ENCODE peak calls at places on chromosomes 13 and 19, in eight cellular contexts. E, C, Q, I, P, Z, L and R are unnamed samples.

GRCh38 chr13:75480691-75481175 is 1.2 kb downstream of the TBC1D4 start:
- DNase-seq in Z (peak), L (peak), C (peak), P (no peak), E (no peak), Q (no peak), I (peak), R (peak)

GRCh38 chr19:57583521-57584416 is at the start of gene ZIK1:
- DNase-seq in Q (peak), E (peak), I (peak), C (peak), Z (peak), L (peak), P (no peak), R (no peak)

GRCh38 chr13:26785845-26786630 is 25.5 kb upstream of the GPR12 start:
- DNase-seq in C (peak), Z (peak), I (no peak), P (no peak), L (peak), Q (no peak), E (no peak), R (no peak)

GRCh38 chr13:103157034-103157433 is 90.8 kb upstream of the SLC10A2 start:
- DNase-seq in E (no peak), I (no peak), Q (no peak), L (no peak), P (no peak), C (no peak), Z (no peak), R (no peak)

GRCh38 chr19:37594982-37595382 is 306 bp downstream of the ZNF540 start:
- DNase-seq in E (peak), P (no peak), C (peak), Q (no peak), Z (no peak), I (no peak), L (peak), R (no peak)

GRCh38 chr13:46113596-46113995 is 8.8 kb upstream of the CPB2 start:
- DNase-seq in Q (no peak), C (no peak), Z (no peak), E (no peak), P (no peak), I (no peak), L (no peak), R (peak)

GRCh38 chr13:33072282-33072681 is 56.1 kb downstream of the KL start:
- DNase-seq in E (no peak), C (no peak), I (no peak), Z (no peak), P (no peak), Q (no peak), L (no peak), R (no peak)

GRCh38 chr19:48739400-48739825 is 997 bp downstream of the RASIP1 start:
- DNase-seq in Z (no peak), E (no peak), I (no peak), P (no peak), C (no peak), L (no peak), Q (no peak), R (no peak)

GRCh38 chr13:73177911-73178565 is 119.2 kb downstream of the KLF5 start:
- DNase-seq in C (no peak), I (no peak), P (no peak), Z (no peak), L (peak), Q (no peak), E (no peak), R (no peak)

GRCh38 chr13:21018220-21018619 is 43.2 kb downstream of the LATS2 start:
- DNase-seq in C (no peak), Q (no peak), L (no peak), P (no peak), E (no peak), Z (no peak), I (no peak), R (no peak)

GRCh38 chr13:89457977-89458376 is 1786.8 kb downstream of the SLITRK5 start:
- DNase-seq in I (no peak), P (no peak), C (no peak), L (no peak), Q (no peak), Z (no peak), E (no peak), R (peak)

GRCh38 chr19:44643605-44644390 is at the start of gene PVR:
- DNase-seq in L (peak), E (peak), C (peak), Q (no peak), P (peak), Z (peak), I (peak), R (peak)

GRCh38 chr13:76635232-76636021 is 250.8 kb downstream of the KCTD12 start:
- DNase-seq in Z (no peak), Q (no peak), E (no peak), I (no peak), P (no peak), L (no peak), C (no peak), R (no peak)

GRCh38 chr13:49113526-49114286 is 106.4 kb upstream of the MLNR start:
- DNase-seq in L (no peak), Q (no peak), I (no peak), E (peak), Z (no peak), P (no peak), C (no peak), R (no peak)

GRCh38 chr13:50732712-50733111 is 110.8 kb downstream of the DLEU7 start:
- DNase-seq in Q (no peak), L (no peak), Z (no peak), E (no peak), P (no peak), C (no peak), I (no peak), R (no peak)

GRCh38 chr19:49442354-49442753 is 1.0 kb upstream of the SLC17A7 start:
- DNase-seq in C (peak), I (no peak), Z (no peak), L (no peak), E (no peak), P (no peak), Q (no peak), R (no peak)

GRCh38 chr13:31896427-31896826 is 135.1 kb upstream of the FRY start:
- DNase-seq in C (peak), E (no peak), Z (no peak), P (no peak), Q (no peak), I (no peak), L (no peak), R (no peak)

GRCh38 chr19:51742736-51743288 is 8.9 kb downstream of the FPR1 start:
- DNase-seq in Q (no peak), P (no peak), E (no peak), I (no peak), L (no peak), Z (no peak), C (no peak), R (no peak)

GRCh38 chr13:94198666-94199065 is 280.8 kb downstream of the DCT start:
- DNase-seq in P (no peak), L (no peak), E (no peak), C (no peak), Z (no peak), Q (no peak), I (no peak), R (no peak)

GRCh38 chr19:54173951-54174817 is 1.2 kb upstream of the TMC4 start:
- DNase-seq in Z (peak), C (no peak), L (no peak), P (no peak), I (no peak), E (no peak), Q (no peak), R (no peak)

GRCh38 chr13:113211774-113212173 is 2.4 kb downstream of the CUL4A start:
- DNase-seq in E (no peak), C (no peak), L (no peak), Q (no peak), I (no peak), P (no peak), Z (peak), R (no peak)

GRCh38 chr13:37109080-37109678 is 3.7 kb upstream of the CSNK1A1L start:
- DNase-seq in E (peak), Q (no peak), Z (no peak), P (no peak), I (no peak), C (peak), L (no peak), R (no peak)

GRCh38 chr19:14118165-14119051 is 846 bp upstream of the PRKACA start:
- DNase-seq in C (peak), Z (no peak), I (peak), Q (no peak), P (no peak), L (peak), E (no peak), R (no peak)

GRCh38 chr19:29004796-29005195 is 208.2 kb downstream of the UQCRFS1 start:
- DNase-seq in Z (no peak), C (no peak), L (no peak), P (no peak), E (no peak), I (no peak), Q (no peak), R (no peak)

GRCh38 chr19:6479836-6480398 is 1.7 kb downstream of the DENND1C start:
- DNase-seq in Z (no peak), C (no peak), L (no peak), E (no peak), I (no peak), P (no peak), Q (no peak), R (no peak)

GRCh38 chr13:50401721-50402510 is 386.7 kb downstream of the KCNRG start:
- DNase-seq in Z (no peak), Q (no peak), E (no peak), I (no peak), P (no peak), L (no peak), C (no peak), R (no peak)

GRCh38 chr19:38488811-38489481 is 55.5 kb downstream of the RYR1 start:
- DNase-seq in Z (no peak), P (no peak), C (no peak), Q (no peak), I (no peak), L (no peak), E (no peak), R (no peak)

GRCh38 chr19:36916991-36917390 is 859 bp downstream of the ZNF568 start:
- DNase-seq in C (no peak), I (no peak), E (no peak), P (no peak), L (no peak), Z (no peak), Q (no peak), R (no peak)

GRCh38 chr13:36567485-36567884 is 106.3 kb upstream of the SERTM1 start:
- DNase-seq in E (no peak), I (no peak), L (no peak), C (no peak), Z (no peak), Q (no peak), P (no peak), R (no peak)

GRCh38 chr19:38395381-38396127 is 7.1 kb downstream of the SPRED3 start:
- DNase-seq in E (no peak), Q (no peak), C (no peak), I (no peak), P (no peak), Z (no peak), L (no peak), R (no peak)

GRCh38 chr19:58182577-58182988 is 278 bp upstream of the ZNF274 start:
- DNase-seq in Z (no peak), E (no peak), I (no peak), Q (peak), P (no peak), C (no peak), L (no peak), R (no peak)

GRCh38 chr13:41050041-41050440 is 11.3 kb upstream of the WBP4 start:
- DNase-seq in P (no peak), I (no peak), Z (no peak), C (no peak), L (no peak), E (no peak), Q (no peak), R (no peak)

GRCh38 chr19:3154957-3155736 is 19.3 kb downstream of the GNA15 start:
- DNase-seq in E (peak), P (peak), L (peak), Q (peak), C (peak), Z (no peak), I (no peak), R (peak)

GRCh38 chr19:6458695-6459355 is 767 bp downstream of the SLC25A23 start:
- DNase-seq in Z (no peak), P (no peak), C (no peak), Q (no peak), I (peak), L (peak), E (no peak), R (no peak)

GRCh38 chr13:75357576-75358295 is 124.2 kb downstream of the TBC1D4 start:
- DNase-seq in Q (no peak), E (no peak), L (no peak), Z (peak), P (peak), C (no peak), I (no peak), R (no peak)

GRCh38 chr19:53019684-53020083 is 6.0 kb downstream of the ERVV-1 start:
- DNase-seq in Q (no peak), L (no peak), I (no peak), E (no peak), P (no peak), C (no peak), Z (peak), R (no peak)

GRCh38 chr19:3893509-3894179 is 13.2 kb downstream of the ATCAY start:
- DNase-seq in P (no peak), Z (no peak), L (peak), I (no peak), E (no peak), Q (no peak), C (no peak), R (no peak)

GRCh38 chr13:102686024-102686423 is 8.8 kb downstream of the METTL21C start:
- DNase-seq in Z (no peak), L (no peak), Q (no peak), E (no peak), P (no peak), C (no peak), I (no peak), R (no peak)